ENCODE peak calls at places on chromosomes 11 and 22, in five cellular contexts. One of them, this sample, is unnamed.

GRCh38 chr11:73291196-73291595 is 16.9 kb upstream of the ARHGEF17 start:
- DNase-seq in heart left ventricle: no peak
- DNase-seq in CD8-positive, alpha-beta memory T cell: no peak
- DNase-seq in CD8-positive, alpha-beta T cell: no peak
- DNase-seq in GM23248: no peak
- DNase-seq in this sample: no peak

GRCh38 chr22:30400159-30400558 is 3.3 kb downstream of the SEC14L2 start:
- DNase-seq in CD8-positive, alpha-beta memory T cell: no peak
- DNase-seq in CD8-positive, alpha-beta T cell: no peak
- DNase-seq in GM23248: no peak
- DNase-seq in heart left ventricle: no peak
- DNase-seq in this sample: no peak

GRCh38 chr22:43996170-43996980 is 27.7 kb upstream of the PARVB start:
- DNase-seq in GM23248: no peak
- DNase-seq in CD8-positive, alpha-beta memory T cell: peak
- DNase-seq in CD8-positive, alpha-beta T cell: peak
- DNase-seq in heart left ventricle: peak
- DNase-seq in this sample: no peak

GRCh38 chr22:30605449-30606110 is 1.4 kb upstream of the TCN2 start:
- DNase-seq in CD8-positive, alpha-beta T cell: peak
- DNase-seq in heart left ventricle: no peak
- DNase-seq in GM23248: peak
- DNase-seq in CD8-positive, alpha-beta memory T cell: peak
- DNase-seq in this sample: peak

GRCh38 chr22:17086750-17087149 is 1.9 kb downstream of the IL17RA start:
- DNase-seq in CD8-positive, alpha-beta memory T cell: peak
- DNase-seq in heart left ventricle: no peak
- DNase-seq in GM23248: peak
- DNase-seq in CD8-positive, alpha-beta T cell: no peak
- DNase-seq in this sample: no peak

GRCh38 chr22:29143848-29144785 is 61.6 kb upstream of the EMID1 start:
- DNase-seq in heart left ventricle: no peak
- DNase-seq in CD8-positive, alpha-beta memory T cell: no peak
- DNase-seq in GM23248: no peak
- DNase-seq in CD8-positive, alpha-beta T cell: no peak
- DNase-seq in this sample: no peak

GRCh38 chr22:29938285-29938693 is 55.3 kb downstream of the MTMR3 start:
- DNase-seq in CD8-positive, alpha-beta T cell: no peak
- DNase-seq in CD8-positive, alpha-beta memory T cell: no peak
- DNase-seq in heart left ventricle: no peak
- DNase-seq in GM23248: no peak
- DNase-seq in this sample: no peak

GRCh38 chr22:23534201-23534850 is 45.8 kb downstream of the IGLL1 start:
- DNase-seq in CD8-positive, alpha-beta memory T cell: no peak
- DNase-seq in heart left ventricle: no peak
- DNase-seq in GM23248: no peak
- DNase-seq in CD8-positive, alpha-beta T cell: no peak
- DNase-seq in this sample: no peak

GRCh38 chr22:46843691-46844297 is 81.3 kb downstream of the TBC1D22A start:
- DNase-seq in CD8-positive, alpha-beta memory T cell: no peak
- DNase-seq in heart left ventricle: no peak
- DNase-seq in CD8-positive, alpha-beta T cell: no peak
- DNase-seq in GM23248: peak
- DNase-seq in this sample: no peak

GRCh38 chr11:126484266-126484665 is 128.8 kb downstream of the ST3GAL4 start:
- DNase-seq in GM23248: peak
- DNase-seq in heart left ventricle: no peak
- DNase-seq in CD8-positive, alpha-beta memory T cell: no peak
- DNase-seq in CD8-positive, alpha-beta T cell: no peak
- DNase-seq in this sample: no peak

GRCh38 chr11:120331301-120331966 is 4.8 kb upstream of the ARHGEF12 start:
- DNase-seq in CD8-positive, alpha-beta T cell: no peak
- DNase-seq in CD8-positive, alpha-beta memory T cell: no peak
- DNase-seq in heart left ventricle: no peak
- DNase-seq in GM23248: peak
- DNase-seq in this sample: no peak

GRCh38 chr11:28838741-28839140 is 730.6 kb downstream of the METTL15 start:
- DNase-seq in CD8-positive, alpha-beta memory T cell: no peak
- DNase-seq in CD8-positive, alpha-beta T cell: no peak
- DNase-seq in GM23248: peak
- DNase-seq in heart left ventricle: no peak
- DNase-seq in this sample: no peak

GRCh38 chr22:32558681-32559355 is 84.2 kb downstream of the FBXO7 start:
- DNase-seq in heart left ventricle: no peak
- DNase-seq in CD8-positive, alpha-beta memory T cell: no peak
- DNase-seq in CD8-positive, alpha-beta T cell: no peak
- DNase-seq in GM23248: peak
- DNase-seq in this sample: no peak

GRCh38 chr11:20770421-20770935 is 101.1 kb downstream of the NELL1 start:
- DNase-seq in GM23248: no peak
- DNase-seq in CD8-positive, alpha-beta memory T cell: no peak
- DNase-seq in heart left ventricle: no peak
- DNase-seq in CD8-positive, alpha-beta T cell: no peak
- DNase-seq in this sample: no peak

GRCh38 chr11:86174101-86175046 is 70.2 kb upstream of the EED start:
- DNase-seq in CD8-positive, alpha-beta memory T cell: no peak
- DNase-seq in GM23248: peak
- DNase-seq in CD8-positive, alpha-beta T cell: no peak
- DNase-seq in heart left ventricle: peak
- DNase-seq in this sample: no peak

GRCh38 chr11:102014756-102015155 is 32.5 kb upstream of the CFAP300 start:
- DNase-seq in heart left ventricle: no peak
- DNase-seq in GM23248: no peak
- DNase-seq in CD8-positive, alpha-beta T cell: no peak
- DNase-seq in CD8-positive, alpha-beta memory T cell: no peak
- DNase-seq in this sample: no peak

GRCh38 chr11:102012946-102013345 is 34.3 kb upstream of the CFAP300 start:
- DNase-seq in GM23248: no peak
- DNase-seq in heart left ventricle: no peak
- DNase-seq in CD8-positive, alpha-beta memory T cell: no peak
- DNase-seq in CD8-positive, alpha-beta T cell: no peak
- DNase-seq in this sample: no peak

GRCh38 chr11:102017029-102017428 is 30.2 kb upstream of the CFAP300 start:
- DNase-seq in GM23248: peak
- DNase-seq in CD8-positive, alpha-beta T cell: no peak
- DNase-seq in heart left ventricle: no peak
- DNase-seq in CD8-positive, alpha-beta memory T cell: no peak
- DNase-seq in this sample: no peak
- H3K4me3 ChIP-seq in GM23248: no peak
- H3K4me3 ChIP-seq in CD8-positive, alpha-beta T cell: no peak
- H3K4me3 ChIP-seq in heart left ventricle: no peak
- H3K4me3 ChIP-seq in CD8-positive, alpha-beta memory T cell: no peak
- H3K4me3 ChIP-seq in this sample: no peak

GRCh38 chr22:25112538-25113253 is 87.0 kb upstream of the CRYBB3 start:
- DNase-seq in GM23248: no peak
- DNase-seq in heart left ventricle: no peak
- DNase-seq in CD8-positive, alpha-beta T cell: no peak
- DNase-seq in CD8-positive, alpha-beta memory T cell: no peak
- DNase-seq in this sample: no peak

GRCh38 chr22:25113316-25113721 is 86.3 kb upstream of the CRYBB3 start:
- DNase-seq in CD8-positive, alpha-beta T cell: no peak
- DNase-seq in GM23248: no peak
- DNase-seq in CD8-positive, alpha-beta memory T cell: no peak
- DNase-seq in heart left ventricle: no peak
- DNase-seq in this sample: no peak

GRCh38 chr22:25110846-25111578 is 88.6 kb upstream of the CRYBB3 start:
- DNase-seq in GM23248: peak
- DNase-seq in CD8-positive, alpha-beta T cell: peak
- DNase-seq in CD8-positive, alpha-beta memory T cell: peak
- DNase-seq in heart left ventricle: peak
- DNase-seq in this sample: peak

GRCh38 chr22:25110596-25110845 is 89.1 kb upstream of the CRYBB3 start:
- DNase-seq in CD8-positive, alpha-beta memory T cell: no peak
- DNase-seq in heart left ventricle: no peak
- DNase-seq in CD8-positive, alpha-beta T cell: no peak
- DNase-seq in GM23248: no peak
- DNase-seq in this sample: no peak

DNA sequence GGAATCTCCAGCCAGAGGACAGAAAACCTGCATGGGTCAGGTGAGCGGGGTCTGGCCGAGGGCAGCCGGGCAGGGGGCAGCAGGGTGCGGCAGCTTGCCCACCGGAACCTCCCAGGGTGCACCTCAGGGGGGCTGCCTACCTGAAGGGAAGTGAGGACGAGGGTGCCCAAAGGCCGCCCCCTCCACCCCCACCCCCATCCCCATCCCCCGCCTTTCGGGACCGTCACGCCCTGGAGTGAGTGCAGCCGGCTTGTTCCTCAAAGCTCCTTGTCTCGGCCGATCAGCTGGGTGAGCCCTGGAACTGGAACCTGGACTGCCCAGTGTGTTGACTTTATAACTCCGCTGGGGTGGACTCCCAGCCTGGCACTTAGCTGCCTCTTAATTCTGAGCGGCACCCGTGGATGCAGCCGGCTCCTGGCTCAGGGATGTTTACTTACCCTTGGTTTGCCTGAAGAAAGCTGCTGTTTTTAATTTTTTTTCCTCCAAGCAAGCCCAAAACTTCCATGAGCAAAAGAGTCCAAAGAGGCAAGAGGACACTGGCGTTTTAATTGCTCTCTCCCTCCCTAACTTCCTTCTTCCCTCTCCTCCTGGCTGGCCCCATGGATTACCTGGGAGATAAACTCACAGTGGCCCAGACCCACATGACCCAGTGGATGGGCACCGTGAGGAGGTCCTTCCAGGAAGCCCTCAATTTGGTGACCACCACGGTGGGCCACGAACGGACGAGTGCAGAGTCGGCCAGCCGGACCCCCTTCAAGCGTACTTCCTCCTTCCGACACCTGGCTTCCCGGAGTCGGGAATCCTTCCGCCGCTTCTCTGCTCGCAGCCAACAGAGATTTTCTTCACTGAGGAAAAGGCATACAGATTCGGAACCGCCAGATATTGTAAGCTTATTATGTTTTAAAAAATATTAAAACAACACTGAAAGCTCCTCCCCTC is 87.8 kb upstream of the CRYBB3 start:
- DNase-seq in CD8-positive, alpha-beta memory T cell: no peak
- DNase-seq in heart left ventricle: peak
- DNase-seq in CD8-positive, alpha-beta T cell: no peak
- DNase-seq in GM23248: peak
- DNase-seq in this sample: peak
- H3K27ac ChIP-seq in CD8-positive, alpha-beta memory T cell: no peak
- H3K27ac ChIP-seq in heart left ventricle: peak
- H3K27ac ChIP-seq in CD8-positive, alpha-beta T cell: peak
- H3K27ac ChIP-seq in GM23248: no peak
- H3K27ac ChIP-seq in this sample: peak

DNA sequence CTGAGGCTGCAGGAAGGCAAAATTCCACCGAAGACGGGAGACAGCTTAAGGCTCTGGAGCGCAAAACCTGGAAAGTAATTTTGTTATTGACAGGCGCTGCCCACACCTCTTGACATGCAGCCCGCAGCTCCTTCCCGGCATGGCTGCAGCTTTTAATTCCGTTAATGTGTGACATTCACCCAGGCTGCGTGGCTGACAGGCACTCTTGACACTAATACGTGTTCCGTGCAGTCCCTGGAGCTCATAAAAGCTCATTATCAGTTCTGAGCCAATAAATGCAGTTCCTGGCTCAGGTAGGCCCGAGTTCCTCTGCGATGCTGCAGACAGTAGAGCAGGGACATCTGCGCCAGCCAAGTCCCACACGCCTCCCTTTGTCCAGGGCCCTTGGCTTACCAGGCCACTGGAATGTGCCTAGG is 34.8 kb downstream of the TSPAN18 start:
- DNase-seq in CD8-positive, alpha-beta T cell: no peak
- DNase-seq in heart left ventricle: no peak
- DNase-seq in GM23248: no peak
- DNase-seq in CD8-positive, alpha-beta memory T cell: no peak
- DNase-seq in this sample: no peak
- H3K4me3 ChIP-seq in CD8-positive, alpha-beta T cell: no peak
- H3K4me3 ChIP-seq in heart left ventricle: no peak
- H3K4me3 ChIP-seq in GM23248: no peak
- H3K4me3 ChIP-seq in CD8-positive, alpha-beta memory T cell: no peak
- H3K4me3 ChIP-seq in this sample: no peak

DNA sequence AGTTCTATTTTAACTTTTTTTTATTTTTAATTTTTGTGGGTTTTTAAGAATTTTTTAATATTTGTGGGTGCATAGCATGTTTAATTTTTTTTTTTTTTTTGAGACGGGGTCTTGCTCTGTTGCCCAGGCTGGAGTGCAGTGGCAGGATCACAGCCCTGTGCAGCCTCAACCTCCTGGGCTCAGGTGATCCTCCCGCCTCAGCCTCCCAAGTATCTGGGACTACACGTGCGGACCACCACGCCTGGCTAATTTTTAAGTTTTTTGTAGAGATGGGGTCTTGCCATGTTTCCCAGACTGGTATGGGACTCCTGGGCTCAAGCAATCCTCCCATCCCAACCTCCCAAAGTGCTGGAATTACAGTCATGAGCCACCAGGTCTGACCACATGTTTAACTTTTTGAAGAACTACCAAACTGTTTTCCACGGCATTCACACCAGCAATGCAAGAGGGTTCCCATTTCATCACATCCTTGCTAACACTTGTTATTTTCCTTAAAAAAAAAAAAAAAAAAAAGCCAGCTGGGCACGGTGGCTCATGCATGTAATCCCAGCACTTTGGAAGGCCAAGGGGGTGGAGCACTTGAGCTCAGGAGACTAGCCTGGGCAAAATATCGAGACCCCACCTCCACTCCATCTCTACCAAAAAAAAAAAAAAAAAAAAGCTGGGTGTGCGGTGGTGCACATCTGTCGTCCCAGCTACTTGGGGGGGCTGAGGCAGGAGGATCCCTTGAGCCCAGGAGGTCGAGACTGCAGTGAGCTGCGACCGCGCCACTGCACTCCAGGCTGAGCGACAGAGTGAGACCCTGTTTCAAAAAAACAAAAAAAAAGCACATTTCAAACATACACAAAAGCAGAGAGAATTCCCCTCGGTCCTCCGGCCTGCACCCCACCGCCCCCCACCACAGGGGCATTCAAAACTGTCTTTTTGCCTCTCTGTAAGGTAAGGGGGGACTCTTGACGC is 16.7 kb upstream of the TXNRD2 start:
- DNase-seq in heart left ventricle: no peak
- DNase-seq in CD8-positive, alpha-beta T cell: no peak
- DNase-seq in CD8-positive, alpha-beta memory T cell: no peak
- DNase-seq in GM23248: peak
- DNase-seq in this sample: no peak
- H3K27ac ChIP-seq in heart left ventricle: no peak
- H3K27ac ChIP-seq in CD8-positive, alpha-beta T cell: no peak
- H3K27ac ChIP-seq in CD8-positive, alpha-beta memory T cell: peak
- H3K27ac ChIP-seq in GM23248: peak
- H3K27ac ChIP-seq in this sample: peak

This sample was measured in GM23338.